ENCODE peak calls at places on chromosomes 4 and X, in seven cellular contexts. K, G, N, J, F, V and Q are unnamed samples. For H3K4me1, the result is how much of the 10 kb centered on the place peaks cover.

GRCh38 chr4:171025323-171025722 is 787.9 kb upstream of the GALNTL6 start:
- DNase-seq in K (no peak), G (no peak), N (no peak), J (no peak), F (no peak), V (no peak), Q (no peak)

GRCh38 chrX:45714864-45715263 is 514.2 kb upstream of the DIPK2B start:
- DNase-seq in K (peak), G (peak), N (no peak), J (no peak), F (peak), V (no peak), Q (no peak)

GRCh38 chr4:46389301-46389761 is 597 bp downstream of the GABRA2 start:
- DNase-seq in K (no peak), G (no peak), N (peak), J (peak), F (no peak), V (no peak), Q (no peak)

GRCh38 chrX:12974217-12974796 is 603 bp upstream of the TMSB4X start:
- DNase-seq in K (peak), G (no peak), N (peak), J (peak), F (peak), V (peak), Q (peak)

GRCh38 chr4:3781997-3782930 is 16.1 kb downstream of the ADRA2C start:
- DNase-seq in K (no peak), G (no peak), N (no peak), J (no peak), F (no peak), V (no peak), Q (no peak)

GRCh38 chr4:4328840-4329239 is 38.8 kb downstream of the ZBTB49 start:
- DNase-seq in K (no peak), G (no peak), N (no peak), J (no peak), F (no peak), V (no peak), Q (no peak)

GRCh38 chr4:125770814-125771398 is 456.2 kb downstream of the FAT4 start:
- DNase-seq in K (no peak), G (no peak), N (no peak), J (no peak), F (no peak), V (no peak), Q (no peak)

GRCh38 chr4:130849985-130850632 is 1754.2 kb downstream of the C4orf33 start:
- DNase-seq in K (no peak), G (no peak), N (peak), J (no peak), F (no peak), V (no peak), Q (no peak)

GRCh38 chr4:82434949-82435348 is 4.6 kb downstream of the ENOPH1 start:
- DNase-seq in K (no peak), G (no peak), N (no peak), J (no peak), F (no peak), V (no peak), Q (no peak)
- H3K4me1 ChIP-seq in K (under half), G (under half), N (under half), J (under half), F (under half), V (under half), Q (under half)

GRCh38 chrX:136106920-136107534 is 40.3 kb upstream of the FHL1 start:
- DNase-seq in K (no peak), G (no peak), N (no peak), J (no peak), F (no peak), V (no peak), Q (no peak)
- H3K27ac ChIP-seq in K (no peak), G (no peak), N (no peak), J (no peak), F (no peak), V (no peak), Q (no peak)

GRCh38 chrX:41779941-41780340 is 56.0 kb downstream of the GPR82 start:
- DNase-seq in K (no peak), G (no peak), N (no peak), J (no peak), F (no peak), V (no peak), Q (no peak)

GRCh38 chrX:41785685-41786084 is 61.7 kb downstream of the GPR82 start:
- DNase-seq in K (no peak), G (no peak), N (no peak), J (no peak), F (no peak), V (no peak), Q (no peak)

GRCh38 chrX:41779058-41779564 is 55.1 kb downstream of the GPR82 start:
- DNase-seq in K (peak), G (peak), N (no peak), J (no peak), F (peak), V (no peak), Q (no peak)

GRCh38 chrX:41781500-41781899 is 57.5 kb downstream of the GPR82 start:
- DNase-seq in K (peak), G (peak), N (no peak), J (no peak), F (peak), V (no peak), Q (no peak)
- TF ChIP-seq POLR2A in K (no peak), G (no peak), N (no peak), J (no peak), F (no peak), V (no peak), Q (no peak)

DNA sequence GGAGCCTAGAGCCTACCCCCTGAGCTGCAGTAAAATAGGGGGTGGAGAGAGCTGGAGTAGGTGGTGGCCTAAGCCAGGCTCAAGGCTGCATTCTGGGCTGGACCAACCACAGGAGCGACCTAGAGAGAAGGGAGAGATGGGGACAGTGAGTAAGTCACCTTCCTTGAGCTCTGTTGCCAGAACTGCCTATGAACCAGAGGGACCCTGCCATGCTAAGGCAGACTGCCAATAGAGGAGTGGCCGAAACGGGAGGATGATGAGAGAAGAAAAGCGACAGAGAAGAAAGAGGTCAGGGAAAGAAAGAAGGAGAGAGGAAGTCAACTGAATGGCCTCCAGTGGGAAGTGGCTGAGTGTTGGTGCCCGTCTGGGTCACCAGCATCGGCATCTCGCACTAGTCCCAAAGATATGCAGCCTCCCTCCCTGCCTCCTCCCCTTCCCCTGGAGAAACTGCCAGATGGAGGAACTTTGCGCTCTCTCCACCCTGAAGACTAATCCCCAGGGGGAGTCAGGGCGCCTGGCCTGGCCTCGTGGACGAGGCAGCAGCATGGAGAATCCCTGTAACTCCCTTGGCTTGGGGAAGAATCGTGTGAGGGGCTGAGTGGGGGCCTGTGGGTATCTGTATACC is 28.8 kb downstream of the ELF4 start:
- DNase-seq in K (no peak), G (no peak), N (no peak), J (no peak), F (no peak), V (no peak), Q (peak)
- H3K4me1 ChIP-seq in K (under half), G (under half), N (under half), J (under half), F (under half), V (under half), Q (under half)

GRCh38 chr4:28287837-28288236 is 1427.2 kb downstream of the STIM2 start:
- DNase-seq in K (peak), G (no peak), N (no peak), J (no peak), F (peak), V (peak), Q (no peak)
- H3K27ac ChIP-seq in K (no peak), G (no peak), N (no peak), J (no peak), F (peak), V (no peak), Q (no peak)

GRCh38 chr4:15912961-15913630 is 25.4 kb downstream of the FGFBP1 start:
- DNase-seq in K (no peak), G (no peak), N (no peak), J (no peak), F (no peak), V (no peak), Q (no peak)
- TF ChIP-seq POLR2A in K (no peak), G (no peak), N (no peak), J (no peak), F (no peak), V (no peak), Q (no peak)

GRCh38 chrX:118507766-118508165 is 12.2 kb downstream of the DOCK11 start:
- DNase-seq in K (no peak), G (no peak), N (no peak), J (no peak), F (no peak), V (no peak), Q (no peak)
- H3K4me1 ChIP-seq in K (under half), G (under half), N (under half), J (under half), F (under half), V (under half), Q (under half)

GRCh38 chrX:39381446-39381845 is 580.2 kb downstream of the MID1IP1 start:
- DNase-seq in K (no peak), G (no peak), N (no peak), J (no peak), F (no peak), V (no peak), Q (no peak)

GRCh38 chrX:39388730-39389129 is 587.5 kb downstream of the MID1IP1 start:
- DNase-seq in K (no peak), G (no peak), N (no peak), J (no peak), F (no peak), V (no peak), Q (no peak)

GRCh38 chrX:39385022-39385421 is 583.8 kb downstream of the MID1IP1 start:
- DNase-seq in K (no peak), G (no peak), N (no peak), J (no peak), F (no peak), V (no peak), Q (no peak)
- H3K27ac ChIP-seq in K (no peak), G (no peak), N (no peak), J (no peak), F (no peak), V (no peak), Q (no peak)